ENCODE peak calls at places on chromosomes 12 and 14, in eight cellular contexts. H is activated T-cell treated with anti-CD3 and anti-CD28 coated beads for 1 hour; S is RPMI7951; D is activated naive CD8-positive, alpha-beta T cell treated with anti-CD3 and anti-CD28 coated beads, Interleukin-2, amount 50 U/mL, for 24 hours; E is GM12865; L is left colon; N is T-helper 2 cell; P is mucosa of gallbladder. G is an unnamed sample.

GRCh38 chr14:105495101-105495989 is 4.3 kb downstream of the TEDC1 start:
- DNase-seq in H (no peak), S (no peak), D (no peak), E (peak), L (no peak), N (no peak), P (no peak), G (no peak)

GRCh38 chr14:97408937-97409860 is 612.0 kb downstream of the VRK1 start:
- DNase-seq in H (no peak), S (no peak), D (peak), E (peak), L (no peak), N (no peak), P (no peak), G (no peak)

GRCh38 chr14:26938054-26938453 is 340.2 kb upstream of the NOVA1 start:
- DNase-seq in H (no peak), S (no peak), D (no peak), E (no peak), L (no peak), N (no peak), P (no peak), G (no peak)

GRCh38 chr12:30996255-30996654 is 69.7 kb downstream of the TSPAN11 start:
- DNase-seq in H (no peak), S (peak), D (no peak), E (no peak), L (no peak), N (no peak), P (no peak), G (no peak)

GRCh38 chr12:32666018-32666417 is 13.1 kb upstream of the DNM1L start:
- DNase-seq in H (no peak), S (no peak), D (no peak), E (no peak), L (no peak), N (no peak), P (no peak), G (no peak)

GRCh38 chr12:14913381-14913781 is 25.0 kb downstream of the ERP27 start:
- DNase-seq in H (no peak), S (peak), D (no peak), E (no peak), L (peak), N (no peak), P (no peak), G (no peak)

GRCh38 chr12:59181378-59181777 is 261.1 kb upstream of the LRIG3 start:
- DNase-seq in H (no peak), S (no peak), D (no peak), E (no peak), L (no peak), N (no peak), P (no peak), G (no peak)

GRCh38 chr12:45660330-45660729 is 69.2 kb upstream of the ARID2 start:
- DNase-seq in H (no peak), S (peak), D (no peak), E (no peak), L (no peak), N (no peak), P (no peak), G (no peak)

GRCh38 chr12:58148405-58148804 is 207.0 kb downstream of the ATP23 start:
- DNase-seq in H (no peak), S (peak), D (no peak), E (no peak), L (no peak), N (no peak), P (no peak), G (no peak)

GRCh38 chr12:26798013-26798412 is 35.0 kb downstream of the ITPR2 start:
- DNase-seq in H (no peak), S (peak), D (no peak), E (no peak), L (no peak), N (no peak), P (no peak), G (no peak)

GRCh38 chr12:49331360-49332222 is 5.4 kb downstream of the C1QL4 start:
- DNase-seq in H (no peak), S (peak), D (no peak), E (no peak), L (peak), N (no peak), P (peak), G (peak)

GRCh38 chr12:4277205-4277543 is 3.6 kb downstream of the CCND2 start:
- DNase-seq in H (no peak), S (no peak), D (no peak), E (no peak), L (no peak), N (no peak), P (no peak), G (no peak)

GRCh38 chr12:115648463-115648862 is 629.0 kb downstream of the MED13L start:
- DNase-seq in H (no peak), S (no peak), D (no peak), E (no peak), L (no peak), N (no peak), P (no peak), G (no peak)

GRCh38 chr12:17302001-17302400 is 696.0 kb upstream of the LMO3 start:
- DNase-seq in H (no peak), S (no peak), D (no peak), E (no peak), L (no peak), N (no peak), P (no peak), G (no peak)

GRCh38 chr12:61523276-61523992 is 736.8 kb upstream of the USP15 start:
- DNase-seq in H (no peak), S (no peak), D (no peak), E (no peak), L (no peak), N (no peak), P (no peak), G (no peak)

GRCh38 chr12:24746021-24746671 is 202.8 kb downstream of the BCAT1 start:
- DNase-seq in H (no peak), S (no peak), D (no peak), E (no peak), L (no peak), N (no peak), P (no peak), G (no peak)

GRCh38 chr12:41486718-41487117 is 298.6 kb downstream of the PDZRN4 start:
- DNase-seq in H (no peak), S (no peak), D (no peak), E (no peak), L (no peak), N (no peak), P (no peak), G (no peak)

GRCh38 chr14:75277000-75277795 is 1.4 kb upstream of the FOS start:
- DNase-seq in H (peak), S (peak), D (peak), E (peak), L (peak), N (peak), P (peak), G (peak)

G was measured in lung.